ENCODE peak calls at places on chromosomes 7 and 10, in six cellular contexts. W, S, J, O, D and H are unnamed samples.

GRCh38 chr7:50261593-50261992 is 42.9 kb upstream of the IKZF1 start:
- DNase-seq in W (no peak), S (no peak), O (no peak), J (no peak), D (no peak), H (no peak)

GRCh38 chr10:3873728-3874461 is 88.9 kb upstream of the KLF6 start:
- DNase-seq in W (peak), O (peak), S (peak), D (peak), J (peak), H (no peak)

GRCh38 chr7:36787933-36788378 is 63.7 kb upstream of the AOAH start:
- DNase-seq in O (no peak), D (no peak), S (no peak), W (no peak), J (no peak), H (no peak)

GRCh38 chr7:124887247-124887646 is 42.4 kb downstream of the POT1 start:
- DNase-seq in O (no peak), D (no peak), J (no peak), S (no peak), W (no peak), H (no peak)

GRCh38 chr7:2196381-2197378 is 36.1 kb downstream of the MAD1L1 start:
- DNase-seq in W (no peak), O (no peak), D (no peak), J (no peak), S (peak), H (no peak)

GRCh38 chr10:29104661-29105369 is 184.1 kb upstream of the LYZL1 start:
- DNase-seq in J (no peak), S (no peak), D (no peak), W (no peak), O (no peak), H (no peak)

GRCh38 chr7:8938036-8938435 is 504.6 kb downstream of the NXPH1 start:
- DNase-seq in D (no peak), J (no peak), W (no peak), S (no peak), O (no peak), H (no peak)

GRCh38 chr10:133098426-133099124 is 10.9 kb downstream of the ADGRA1 start:
- DNase-seq in O (no peak), J (no peak), D (no peak), W (no peak), S (no peak), H (no peak)

GRCh38 chr7:44077061-44077460 is 5.3 kb downstream of the POLM start:
- DNase-seq in J (no peak), W (no peak), O (no peak), S (no peak), D (no peak), H (peak)

GRCh38 chr7:150435390-150436073 is 14.9 kb upstream of the GIMAP8 start:
- DNase-seq in S (no peak), W (no peak), D (no peak), O (no peak), J (peak), H (no peak)

GRCh38 chr10:34711500-34711899 is 103.6 kb downstream of the PARD3 start:
- DNase-seq in S (no peak), D (no peak), W (no peak), O (no peak), J (no peak), H (no peak)

GRCh38 chr10:94546616-94547175 is 1.1 kb downstream of the HELLS start:
- DNase-seq in J (no peak), D (no peak), W (no peak), O (no peak), S (no peak), H (no peak)

GRCh38 chr7:964401-965231 is 10.1 kb upstream of the ADAP1 start:
- DNase-seq in W (peak), S (peak), D (no peak), J (peak), O (no peak), H (no peak)

GRCh38 chr7:137731436-137731835 is 115.3 kb downstream of the DGKI start:
- DNase-seq in D (no peak), S (no peak), O (no peak), J (no peak), W (peak), H (no peak)

GRCh38 chr7:134632937-134633540 is 13.6 kb upstream of the BPGM start:
- DNase-seq in O (peak), D (no peak), J (peak), W (peak), S (peak), H (no peak)

GRCh38 chr7:69399038-69399800 is 199.1 kb upstream of the AUTS2 start:
- DNase-seq in S (no peak), D (no peak), J (peak), W (no peak), O (no peak), H (no peak)

GRCh38 chr7:151752816-151753600 is 123.9 kb downstream of the PRKAG2 start:
- DNase-seq in J (no peak), O (no peak), S (no peak), D (no peak), W (no peak), H (no peak)

GRCh38 chr7:131486346-131486745 is 70.1 kb downstream of the PODXL start:
- DNase-seq in W (no peak), D (no peak), S (no peak), J (no peak), O (no peak), H (no peak)

GRCh38 chr7:64890761-64891666 is 12.1 kb upstream of the ZNF273 start:
- DNase-seq in O (no peak), D (no peak), J (no peak), S (no peak), W (no peak), H (no peak)

GRCh38 chr7:22672892-22673637 is 53.9 kb upstream of the IL6 start:
- DNase-seq in W (no peak), S (no peak), D (no peak), O (no peak), J (no peak), H (no peak)

GRCh38 chr10:66822801-66823200 is 103.0 kb upstream of the LRRTM3 start:
- DNase-seq in O (no peak), W (no peak), S (no peak), J (peak), D (no peak), H (no peak)

GRCh38 chr10:93415693-93416092 is 66.4 kb downstream of the MYOF start:
- DNase-seq in W (no peak), J (no peak), O (no peak), D (no peak), S (no peak), H (no peak)

GRCh38 chr7:117068511-117069155 is 115.3 kb downstream of the ST7 start:
- DNase-seq in S (peak), D (peak), J (peak), O (no peak), W (no peak), H (no peak)

GRCh38 chr10:36236931-36237330 is 594.8 kb upstream of the FZD8 start:
- DNase-seq in S (no peak), D (no peak), O (no peak), J (no peak), W (no peak), H (no peak)

GRCh38 chr7:112067609-112068540 is 138.3 kb downstream of the DOCK4 start:
- DNase-seq in O (no peak), J (peak), S (no peak), D (peak), W (no peak), H (no peak)

GRCh38 chr7:133121175-133121844 is 39.4 kb upstream of the CHCHD3 start:
- DNase-seq in O (no peak), D (no peak), J (no peak), S (peak), W (no peak), H (no peak)

GRCh38 chr10:97327348-97328294 is 6.9 kb downstream of the FRAT2 start:
- DNase-seq in D (no peak), J (no peak), S (no peak), W (no peak), O (no peak), H (no peak)

GRCh38 chr7:102424129-102424551 is 9.2 kb upstream of the ORAI2 start:
- DNase-seq in J (no peak), D (no peak), O (no peak), S (no peak), W (no peak), H (no peak)

GRCh38 chr7:37007731-37008130 is 283.4 kb upstream of the AOAH start:
- DNase-seq in O (no peak), D (no peak), S (no peak), J (peak), W (no peak), H (no peak)

GRCh38 chr10:52949899-52950298 is 177.3 kb upstream of the MBL2 start:
- DNase-seq in D (no peak), J (no peak), W (no peak), S (no peak), O (no peak), H (no peak)

GRCh38 chr10:91247360-91248111 is 27.1 kb downstream of the PCGF5 start:
- DNase-seq in S (no peak), W (peak), D (no peak), J (peak), O (no peak), H (no peak)

GRCh38 chr7:132575336-132575986 is 809 bp downstream of the PLXNA4 start:
- DNase-seq in D (no peak), O (no peak), W (peak), J (peak), S (peak), H (no peak)

GRCh38 chr7:26457702-26458327 is 166.2 kb downstream of the SNX10 start:
- DNase-seq in J (no peak), W (no peak), O (no peak), D (no peak), S (no peak), H (no peak)

GRCh38 chr7:134845461-134845860 is 66.0 kb downstream of the CALD1 start:
- DNase-seq in D (no peak), O (no peak), S (peak), W (no peak), J (no peak), H (no peak)